ENCODE peak calls at places on chromosomes 1 and 21, in seven cellular contexts. Y is mammary epithelial cell, Q is aorta, C is upper lobe of right lung, B is right lobe of liver, W is suprapubic skin, L is K562. U is an unnamed sample. For H3K27me3 and H3K4me1, the result is how much of the 10 kb centered on the place peaks cover.

GRCh38 chr1:81834921-81835698 is 34.4 kb downstream of the ADGRL2 start:
- DNase-seq in W (no peak), Y (peak), C (no peak), B (no peak), L (no peak), Q (no peak), U (no peak)

GRCh38 chr1:161185732-161186311 is 8.5 kb upstream of the B4GALT3 start:
- DNase-seq in C (peak), B (peak), Q (peak), Y (no peak), L (no peak), W (no peak), U (no peak)

GRCh38 chr1:27162090-27162489 is 7.2 kb upstream of the SLC9A1 start:
- DNase-seq in Q (no peak), Y (no peak), B (no peak), C (no peak), W (no peak), L (peak), U (no peak)

GRCh38 chr1:204885288-204885711 is 14.6 kb downstream of the NFASC start:
- DNase-seq in B (peak), W (no peak), L (no peak), Q (no peak), Y (peak), C (no peak), U (no peak)

GRCh38 chr1:157045251-157046218 is at the start of gene ARHGEF11:
- DNase-seq in W (peak), Q (peak), B (peak), L (peak), C (peak), Y (peak), U (peak)

GRCh38 chr1:31460027-31460426 is 47.0 kb downstream of the SERINC2 start:
- DNase-seq in Q (no peak), Y (no peak), C (no peak), B (no peak), W (no peak), L (peak), U (no peak)

GRCh38 chr1:95005584-95005983 is 67.2 kb downstream of the ALG14 start:
- DNase-seq in Q (no peak), B (no peak), C (no peak), Y (no peak), W (no peak), L (peak), U (no peak)

GRCh38 chr1:93908394-93909145 is 660 bp downstream of the GCLM start:
- DNase-seq in C (peak), Q (peak), L (peak), W (peak), Y (peak), B (peak), U (peak)

GRCh38 chr1:41401899-41402298 is 40.7 kb downstream of the FOXO6 start:
- DNase-seq in Y (no peak), Q (no peak), L (no peak), B (no peak), C (no peak), W (no peak), U (no peak)

GRCh38 chr1:214518387-214518786 is 33.0 kb downstream of the PTPN14 start:
- DNase-seq in W (no peak), Q (no peak), C (no peak), Y (no peak), L (no peak), B (no peak), U (no peak)

GRCh38 chr21:44990921-44991320 is 51.1 kb downstream of the SLX9 start:
- DNase-seq in C (no peak), W (no peak), Q (peak), L (no peak), B (peak), Y (no peak), U (peak)

GRCh38 chr1:33234588-33234990 is 21.7 kb upstream of the ZNF362 start:
- DNase-seq in C (no peak), Q (peak), B (no peak), W (peak), Y (no peak), L (no peak), U (no peak)

GRCh38 chr1:178532392-178532791 is 19.5 kb downstream of the TEX35 start:
- DNase-seq in Q (peak), C (peak), B (peak), W (peak), L (peak), Y (peak), U (peak)

GRCh38 chr1:31811605-31812004 is 4.2 kb downstream of the SPOCD1 start:
- DNase-seq in Y (no peak), L (peak), W (peak), C (no peak), B (no peak), Q (no peak), U (no peak)

DNA sequence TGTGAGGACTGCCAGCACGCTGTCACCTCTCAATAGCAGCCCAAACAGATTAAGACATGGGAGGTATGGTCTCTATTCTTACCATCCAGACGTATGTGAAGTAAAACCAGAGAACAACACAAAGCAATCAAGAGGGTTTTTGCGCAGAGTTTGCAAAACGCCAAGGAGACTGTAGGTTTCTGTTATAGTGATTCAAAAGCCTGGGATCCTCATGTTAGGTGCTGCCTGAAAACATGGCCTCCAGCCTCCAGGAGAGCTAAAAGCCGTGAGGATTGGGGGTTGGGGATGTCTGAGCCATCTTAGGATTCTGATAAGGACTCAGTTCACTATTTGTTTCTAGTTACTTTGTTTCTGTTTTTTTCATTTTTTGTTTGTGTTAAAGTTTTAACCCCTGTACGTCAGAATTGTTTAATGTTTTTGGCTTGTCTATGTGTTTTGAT is 4.2 kb upstream of the CCT8 start:
- DNase-seq in Q (no peak), W (no peak), Y (no peak), B (no peak), L (no peak), C (no peak), U (no peak)
- H3K27ac ChIP-seq in Q (peak), W (peak), Y (no peak), B (peak), L (no peak), C (peak), U (peak)

GRCh38 chr1:2433936-2434335 is 21.6 kb upstream of the PEX10 start:
- DNase-seq in L (no peak), W (no peak), Q (no peak), Y (no peak), C (no peak), B (no peak), U (no peak)

GRCh38 chr1:2436876-2437275 is 24.5 kb upstream of the PEX10 start:
- DNase-seq in B (no peak), W (no peak), Y (no peak), C (no peak), L (no peak), Q (no peak), U (no peak)

GRCh38 chr1:2435746-2436355 is 23.5 kb upstream of the PEX10 start:
- DNase-seq in C (no peak), Y (no peak), Q (no peak), L (no peak), W (no peak), B (no peak), U (no peak)

GRCh38 chr1:2433196-2433595 is 20.8 kb upstream of the PEX10 start:
- DNase-seq in W (no peak), Y (no peak), B (no peak), L (no peak), Q (no peak), C (no peak), U (no peak)

DNA sequence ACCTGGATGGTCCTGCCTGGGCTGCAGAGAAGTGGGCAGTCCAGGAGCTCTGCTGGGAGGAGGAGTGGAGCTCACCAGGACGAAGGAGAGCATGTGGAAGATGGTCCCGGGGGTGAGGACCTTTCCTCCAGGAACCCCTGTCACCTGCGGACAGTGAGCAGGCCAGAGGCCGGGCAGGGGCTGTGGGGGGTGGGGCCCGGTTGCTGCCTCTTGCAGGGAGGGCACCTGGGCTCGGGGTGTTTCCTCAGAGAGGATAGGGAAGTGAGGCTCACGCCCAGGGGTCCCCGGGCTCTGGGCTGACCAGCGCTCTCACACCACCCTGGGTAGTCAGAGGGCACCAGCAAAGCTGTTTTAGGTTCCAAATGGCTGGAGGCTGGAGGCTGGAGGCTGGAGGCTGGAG is 22.7 kb upstream of the PEX10 start:
- DNase-seq in Y (no peak), W (no peak), C (no peak), B (no peak), L (no peak), Q (no peak), U (no peak)
- H3K27me3 ChIP-seq in Y (under half), W (under half), C (under half), B (under half), L (half or more), Q (under half), U (under half)

DNA sequence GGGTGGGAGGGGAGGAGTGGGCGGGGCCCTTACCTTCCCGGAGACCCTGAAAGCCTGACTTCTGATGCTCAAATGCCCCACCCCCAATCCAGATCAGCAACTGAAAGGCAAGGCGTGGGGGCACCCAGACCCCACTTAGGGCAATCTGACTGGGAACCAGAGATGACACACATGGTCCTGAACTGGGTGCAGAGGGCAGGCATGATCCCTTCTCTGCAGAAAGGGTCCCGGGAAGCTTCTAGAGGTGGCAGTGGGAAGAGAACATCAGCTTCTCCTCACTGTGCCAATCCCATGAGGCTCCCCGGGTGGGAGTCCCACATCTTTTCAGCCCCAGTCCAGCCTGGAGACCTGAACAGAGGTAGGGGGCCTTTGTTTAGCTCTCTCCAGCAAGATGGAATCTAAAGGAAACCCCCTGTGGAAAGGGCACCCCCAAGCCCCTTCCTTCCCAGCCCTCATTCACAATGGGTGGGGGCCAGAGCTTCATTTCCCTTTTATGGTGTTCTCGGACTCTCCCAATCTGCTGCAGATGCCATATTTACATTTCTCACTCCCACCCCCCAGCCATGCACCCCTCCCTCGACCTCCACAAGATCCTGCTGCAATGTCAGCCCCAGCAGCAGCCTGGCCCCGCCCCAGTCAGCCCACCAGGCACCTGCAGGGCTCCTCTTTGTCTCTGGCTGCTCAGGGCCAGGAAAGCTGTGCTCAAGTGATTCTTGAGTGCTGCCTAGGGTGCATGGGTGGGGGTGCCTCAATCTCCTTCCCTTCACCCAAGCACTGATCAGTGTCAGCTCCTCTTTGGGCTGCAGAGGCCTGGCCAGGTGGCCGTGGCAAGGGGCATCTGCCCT is 2.0 kb downstream of the KIF21B start:
- DNase-seq in W (no peak), C (no peak), Y (no peak), L (no peak), Q (peak), B (no peak), U (no peak)
- H3K4me1 ChIP-seq in W (under half), C (half or more), Y (under half), L (half or more), Q (under half), B (under half), U (under half)

GRCh38 chr1:89659322-89660061 is 26.6 kb downstream of the LRRC8C start:
- DNase-seq in Q (no peak), Y (no peak), W (no peak), B (no peak), C (no peak), L (no peak), U (no peak)
- H3K27ac ChIP-seq in Q (no peak), Y (no peak), W (no peak), B (no peak), C (no peak), L (no peak), U (peak)